ENCODE peak calls at places on chromosomes 4 and X, in ten cellular contexts. R, S, N, T, E, D, Y, X, Z and G are unnamed samples.

GRCh38 chr4:37685726-37686372 is 327 bp downstream of the RELL1 start:
- DNase-seq in D (peak; percentile 77), X (peak; percentile 61), Z (peak; percentile 76), R (peak; percentile 48), T (peak; percentile 61), E (no peak), Y (peak; percentile 22), N (no peak), S (no peak), G (peak; percentile 60)

GRCh38 chrX:119089619-119090018 is 16.8 kb downstream of the CT47C1 start:
- DNase-seq in Z (no peak), E (no peak), R (no peak), T (no peak), X (no peak), Y (no peak), N (no peak), S (no peak), D (no peak), G (no peak)

GRCh38 chrX:2552621-2553297 is 52.0 kb upstream of the DHRSX start:
- DNase-seq in Y (no peak), E (no peak), T (no peak), N (no peak), S (no peak), X (no peak), D (no peak), Z (peak; percentile 79), R (no peak), G (no peak)

GRCh38 chrX:48958635-48959094 is 1.3 kb upstream of the OTUD5 start:
- DNase-seq in Z (peak; percentile 86), E (peak; percentile 42), D (peak; percentile 52), N (peak; percentile 58), Y (peak; percentile 66), X (peak; percentile 45), T (peak; percentile 52), S (peak; percentile 19), R (no peak), G (peak; percentile 47)

GRCh38 chr4:139126898-139127297 is 50.1 kb downstream of the ELF2 start:
- DNase-seq in E (no peak), T (no peak), N (no peak), D (no peak), Z (no peak), S (no peak), X (no peak), Y (no peak), R (no peak), G (no peak)

GRCh38 chr4:89829470-89830138 is 7.4 kb downstream of the SNCA start:
- DNase-seq in R (no peak), S (no peak), X (peak; percentile 32), Z (no peak), Y (no peak), E (peak; percentile 30), N (no peak), D (no peak), T (no peak), G (peak; percentile 10)

GRCh38 chr4:178856139-178856800 is 1414.0 kb upstream of the AGA start:
- DNase-seq in X (no peak), S (no peak), Z (no peak), D (no peak), Y (no peak), N (no peak), E (no peak), T (no peak), R (no peak), G (no peak)

GRCh38 chrX:1592128-1592862 is 891 bp downstream of the AKAP17A start:
- DNase-seq in E (peak; percentile 10), N (no peak), S (no peak), T (no peak), Z (peak; percentile 55), R (no peak), D (no peak), X (no peak), Y (peak; percentile 5), G (peak; percentile 38)

GRCh38 chr4:153518001-153518400 is 51.8 kb downstream of the TMEM131L start:
- DNase-seq in S (no peak), R (no peak), N (no peak), Z (no peak), X (peak; percentile 35), D (no peak), T (no peak), Y (peak; percentile 18), E (no peak), G (no peak)

GRCh38 chr4:153518637-153519384 is 52.7 kb downstream of the TMEM131L start:
- DNase-seq in T (no peak), Z (no peak), E (no peak), R (no peak), S (no peak), D (no peak), N (no peak), Y (peak; percentile 49), X (no peak), G (no peak)

GRCh38 chr4:153520227-153520626 is 54.1 kb downstream of the TMEM131L start:
- DNase-seq in E (no peak), T (no peak), R (no peak), X (no peak), Y (no peak), N (no peak), S (no peak), Z (no peak), D (no peak), G (no peak)

GRCh38 chr4:153520871-153521329 is 54.7 kb downstream of the TMEM131L start:
- DNase-seq in N (no peak), D (no peak), T (no peak), S (no peak), X (no peak), R (no peak), Z (no peak), E (no peak), Y (no peak), G (no peak)

DNA sequence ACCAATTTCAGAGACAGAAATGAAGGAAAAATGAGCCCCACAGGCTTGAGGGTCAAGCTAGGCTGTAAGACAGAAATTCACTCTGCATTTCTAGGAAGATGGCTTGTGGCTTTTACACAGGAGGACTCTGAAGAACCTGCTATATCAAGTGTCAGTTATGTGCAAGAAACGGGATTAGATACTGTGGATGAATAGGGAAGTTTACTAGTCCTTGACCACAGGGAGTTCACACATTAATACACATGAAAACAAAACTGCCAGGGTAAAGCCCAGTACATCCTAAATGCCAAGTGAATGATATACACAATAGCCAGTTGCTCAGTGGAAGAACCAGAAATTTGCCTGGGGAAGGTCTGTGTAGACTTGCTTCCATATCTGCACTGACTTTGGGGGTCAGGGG is 53.5 kb downstream of the TMEM131L start:
- DNase-seq in Z (no peak), Y (no peak), E (no peak), D (no peak), N (no peak), T (no peak), X (no peak), R (no peak), S (no peak), G (no peak)
- H3K4me1 ChIP-seq in Z (peaks cover 6% of the 10 kb centered on the region), Y (peaks cover 6% of the 10 kb centered on the region), E (peaks cover 4% of the 10 kb centered on the region), D (peaks cover 26% of the 10 kb centered on the region), N (no peaks in the 10 kb centered on the region), T (no peaks in the 10 kb centered on the region), X (peaks cover 44% of the 10 kb centered on the region), R (peaks cover 33% of the 10 kb centered on the region), S (peaks cover 63% of the 10 kb centered on the region), G (peaks cover 45% of the 10 kb centered on the region)

GRCh38 chrX:69291111-69291510 is 125.9 kb upstream of the PJA1 start:
- DNase-seq in S (no peak), D (no peak), Z (peak; percentile 18), R (no peak), X (no peak), Y (no peak), E (no peak), N (no peak), T (no peak), G (no peak)

GRCh38 chrX:69290327-69290726 is 125.1 kb upstream of the PJA1 start:
- DNase-seq in R (no peak), S (no peak), X (no peak), Z (no peak), T (no peak), D (no peak), Y (no peak), N (no peak), E (no peak), G (no peak)

GRCh38 chrX:69289839-69290123 is 124.5 kb upstream of the PJA1 start:
- DNase-seq in Y (no peak), Z (no peak), R (no peak), N (no peak), T (no peak), D (no peak), E (no peak), S (no peak), X (no peak), G (no peak)

GRCh38 chrX:69287025-69287540 is 121.8 kb upstream of the PJA1 start:
- DNase-seq in Z (no peak), S (no peak), E (no peak), N (no peak), X (no peak), D (no peak), R (no peak), Y (no peak), T (no peak), G (no peak)

DNA sequence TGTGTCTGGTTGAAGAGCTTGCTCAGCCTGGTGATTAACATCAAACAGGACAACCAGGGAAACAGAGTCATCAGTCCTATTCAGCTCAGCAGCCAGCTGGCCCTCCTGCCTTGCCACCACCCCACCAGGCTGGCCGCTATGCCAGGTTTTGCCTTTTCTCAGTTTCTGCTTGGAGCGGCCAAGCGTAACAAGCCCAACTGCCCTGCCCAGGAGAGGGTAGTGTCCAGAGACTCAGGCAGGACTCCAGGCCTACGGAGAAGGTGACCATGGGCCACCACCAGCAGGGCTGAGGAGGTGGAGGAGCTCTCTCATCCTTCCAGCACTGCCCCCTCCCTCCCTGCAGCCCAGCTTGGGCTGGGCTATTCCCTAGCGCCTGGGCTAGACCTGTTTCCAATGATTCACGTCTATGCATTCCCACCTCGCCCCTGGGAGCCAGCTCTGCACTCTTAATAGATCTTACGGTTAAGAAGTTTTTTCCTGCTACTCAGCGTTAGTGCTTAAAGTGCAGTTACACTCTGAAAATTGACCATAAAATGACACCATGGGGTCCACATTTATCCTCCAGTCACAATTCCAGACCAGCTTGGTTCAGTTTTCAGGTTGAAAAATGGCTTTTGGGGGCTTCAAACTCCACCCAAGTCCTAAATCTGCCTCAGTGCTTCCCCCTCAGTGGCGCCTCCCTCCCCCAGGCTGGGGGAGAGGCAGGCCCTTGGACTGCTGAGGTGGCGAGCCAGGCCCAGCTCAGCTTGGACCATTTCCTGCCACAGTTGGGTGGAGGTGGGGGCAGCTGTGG is 124.0 kb upstream of the PJA1 start:
- DNase-seq in R (no peak), Z (no peak), E (no peak), D (no peak), Y (no peak), T (no peak), X (no peak), N (no peak), S (no peak), G (no peak)
- H3K27ac ChIP-seq in R (no peak overlapping the region), Z (no peak overlapping the region), E (no peak overlapping the region), D (no peak overlapping the region), Y (no peak overlapping the region), T (no peak overlapping the region), X (no peak overlapping the region), N (peak overlapping the region; percentile 67), S (no peak overlapping the region), G (no peak overlapping the region)

GRCh38 chrX:24153796-24154189 is 4.3 kb downstream of the ZFX start:
- DNase-seq in Z (no peak), D (no peak), R (no peak), E (no peak), N (no peak), S (no peak), X (no peak), Y (no peak), T (no peak), G (no peak)

GRCh38 chrX:24156177-24156576 is 6.6 kb downstream of the ZFX start:
- DNase-seq in R (no peak), X (no peak), Y (no peak), D (no peak), S (no peak), N (no peak), E (no peak), Z (no peak), T (no peak), G (no peak)

GRCh38 chrX:24153175-24153795 is 3.8 kb downstream of the ZFX start:
- DNase-seq in E (no peak), T (no peak), X (no peak), R (no peak), Y (no peak), Z (peak; percentile 55), S (no peak), D (peak; percentile 42), N (no peak), G (no peak)

GRCh38 chrX:24151513-24151912 is 2.0 kb downstream of the ZFX start:
- DNase-seq in E (no peak), D (no peak), Y (no peak), N (no peak), X (no peak), Z (peak; percentile 37), R (no peak), T (no peak), S (no peak), G (no peak)

DNA sequence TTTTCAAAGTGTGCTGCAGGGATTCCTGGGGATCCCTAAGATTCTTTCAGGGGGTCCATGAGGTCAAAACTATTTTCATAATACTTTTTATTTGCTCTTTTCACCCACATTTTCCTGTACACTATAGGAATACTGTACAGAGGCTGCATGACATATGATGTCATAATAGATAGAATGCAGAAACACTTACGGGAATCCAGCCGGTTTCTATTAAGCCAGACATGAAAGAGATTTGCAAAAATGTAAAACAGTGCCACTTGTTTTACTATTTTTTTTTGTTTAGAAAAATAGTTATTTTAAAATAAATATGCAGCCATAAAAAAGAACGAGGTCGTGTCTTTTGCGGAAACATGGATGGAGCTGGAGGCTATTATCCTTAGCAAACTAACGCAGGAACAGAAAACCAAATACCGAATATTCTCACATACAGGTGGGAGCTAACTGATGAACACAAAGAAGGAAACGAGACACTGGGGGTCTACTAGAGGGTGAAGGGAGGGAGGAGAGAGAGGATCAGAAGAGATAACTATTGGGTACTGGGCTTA is 5.0 kb downstream of the ZFX start:
- DNase-seq in T (no peak), E (no peak), D (no peak), N (no peak), Z (peak; percentile 53), Y (peak; percentile 28), S (no peak), X (no peak), R (no peak), G (no peak)
- H3K4me1 ChIP-seq in T (peaks cover 13% of the 10 kb centered on the region), E (peaks cover 11% of the 10 kb centered on the region), D (peaks cover 24% of the 10 kb centered on the region), N (peaks cover 17% of the 10 kb centered on the region), Z (peaks cover 37% of the 10 kb centered on the region), Y (peaks cover 4% of the 10 kb centered on the region), S (peaks cover 9% of the 10 kb centered on the region), X (peaks cover 41% of the 10 kb centered on the region), R (peaks cover 10% of the 10 kb centered on the region), G (peaks cover 43% of the 10 kb centered on the region)

GRCh38 chr4:155371432-155372043 is 5.2 kb downstream of the MAP9 start:
- DNase-seq in Z (peak; percentile 43), T (no peak), X (no peak), N (no peak), D (peak; percentile 35), S (no peak), E (peak; percentile 5), R (no peak), Y (peak; percentile 21), G (no peak)

GRCh38 chr4:155376387-155377268 is at the start of gene MAP9:
- DNase-seq in E (peak; percentile 98), Z (peak; percentile 75), Y (peak; percentile 93), X (peak; percentile 94), R (peak; percentile 89), S (peak; percentile 87), D (peak; percentile 99), T (peak; percentile 81), N (peak; percentile 78), G (peak; percentile 76)

DNA sequence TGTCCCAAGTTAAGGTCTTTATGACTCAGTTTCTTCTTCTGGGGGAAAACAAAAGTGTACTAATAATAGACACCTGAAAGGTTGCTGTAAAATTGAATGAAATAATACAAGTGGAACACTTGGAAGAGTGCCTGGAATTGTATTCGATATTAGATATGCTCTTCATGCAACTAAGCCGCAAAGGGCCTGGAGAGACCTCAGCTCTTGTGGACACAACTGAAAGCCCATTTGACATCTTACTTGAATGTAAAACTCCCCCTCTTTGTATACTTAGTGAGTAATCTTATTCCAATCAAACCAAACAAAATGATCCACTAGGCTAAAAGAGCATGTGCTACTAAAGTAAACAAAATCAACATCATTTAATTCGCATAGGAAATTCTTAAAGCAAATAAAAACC is 516 bp upstream of the MAP9 start:
- DNase-seq in N (no peak), S (no peak), E (peak; percentile 15), Y (peak; percentile 15), Z (peak; percentile 6), R (no peak), X (no peak), D (no peak), T (no peak), G (no peak)
- H3K27ac ChIP-seq in N (peak overlapping the region; percentile 54), S (peak overlapping the region; percentile 53), E (peak overlapping the region; percentile 69), Y (no peak overlapping the region), Z (no peak overlapping the region), R (no peak overlapping the region), X (no peak overlapping the region), D (no peak overlapping the region), T (peak overlapping the region; percentile 48), G (no peak overlapping the region)